ENCODE peak calls at places on chromosomes 1 and 21, in nine cellular contexts. V, Z, J, A, R, B, L, H and G are unnamed samples.
A peak's percentile ranks its signal among the peaks of the same experiment; 100 is the strongest.

GRCh38 chr1:115308969-115309368 is 29.1 kb downstream of the NGF start:
- DNase-seq in V (no peak), Z (no peak), J (no peak), A (no peak), R (no peak), B (no peak), L (no peak), H (no peak), G (no peak)

GRCh38 chr1:114349891-114350605 is 161.0 kb downstream of the TRIM33 start:
- DNase-seq in V (no peak), Z (no peak), J (no peak), A (no peak), R (no peak), B (no peak), L (no peak), H (no peak), G (no peak)

GRCh38 chr1:59041878-59042277 is 255.0 kb upstream of the FGGY start:
- DNase-seq in V (no peak), Z (no peak), J (no peak), A (no peak), R (no peak), B (no peak), L (no peak), H (no peak), G (no peak)

GRCh38 chr1:20587639-20588017 is 1.3 kb upstream of the CDA start:
- DNase-seq in V (no peak), Z (no peak), J (no peak), A (no peak), R (no peak), B (no peak), L (no peak), H (no peak), G (no peak)

GRCh38 chr21:38918629-38919346 is 113.1 kb downstream of the ETS2 start:
- DNase-seq in V (no peak), Z (no peak), J (no peak), A (no peak), R (no peak), B (no peak), L (no peak), H (no peak), G (no peak)

GRCh38 chr1:240914506-240914905 is 302.6 kb upstream of the GREM2 start:
- DNase-seq in V (no peak), Z (no peak), J (no peak), A (no peak), R (no peak), B (no peak), L (no peak), H (no peak), G (no peak)

GRCh38 chr1:3352084-3352951 is 102.1 kb upstream of the ARHGEF16 start:
- DNase-seq in V (peak; percentile 73), Z (no peak), J (peak; percentile 77), A (peak; percentile 94), R (peak; percentile 88), B (no peak), L (no peak), H (peak; percentile 73), G (no peak)

GRCh38 chr1:151037032-151037431 is 646 bp downstream of the BNIPL start:
- DNase-seq in V (no peak), Z (no peak), J (no peak), A (no peak), R (no peak), B (no peak), L (no peak), H (no peak), G (no peak)

GRCh38 chr21:42423197-42423675 is 19.5 kb downstream of the UBASH3A start:
- DNase-seq in V (no peak), Z (no peak), J (no peak), A (no peak), R (no peak), B (no peak), L (no peak), H (no peak), G (peak; percentile 70)

GRCh38 chr1:48471103-48471502 is 901 bp downstream of the SPATA6 start:
- DNase-seq in V (no peak), Z (no peak), J (no peak), A (no peak), R (no peak), B (no peak), L (no peak), H (no peak), G (no peak)

GRCh38 chr1:111151838-111152237 is 11.8 kb downstream of the CEPT1 start:
- DNase-seq in V (no peak), Z (no peak), J (no peak), A (no peak), R (no peak), B (no peak), L (no peak), H (no peak), G (no peak)
- H3K4me1 ChIP-seq in V (no peaks in the 10 kb centered on the region), Z (peaks cover 54% of the 10 kb centered on the region), J (no peaks in the 10 kb centered on the region), A (no peaks in the 10 kb centered on the region), R (no peaks in the 10 kb centered on the region), B (peaks cover 20% of the 10 kb centered on the region), L (peaks cover 45% of the 10 kb centered on the region), H (no peaks in the 10 kb centered on the region), G (peaks cover 23% of the 10 kb centered on the region)

GRCh38 chr1:165841582-165842362 is 14.4 kb downstream of the UCK2 start:
- DNase-seq in V (no peak), Z (no peak), J (no peak), A (no peak), R (no peak), B (no peak), L (no peak), H (no peak), G (no peak)

GRCh38 chr1:165843304-165843703 is 15.9 kb downstream of the UCK2 start:
- DNase-seq in V (no peak), Z (no peak), J (no peak), A (no peak), R (no peak), B (no peak), L (no peak), H (no peak), G (no peak)

GRCh38 chr1:165840419-165840818 is 13.0 kb downstream of the UCK2 start:
- DNase-seq in V (no peak), Z (no peak), J (no peak), A (no peak), R (no peak), B (no peak), L (no peak), H (no peak), G (no peak)

GRCh38 chr1:165844114-165844798 is 16.8 kb downstream of the UCK2 start:
- DNase-seq in V (no peak), Z (no peak), J (no peak), A (no peak), R (no peak), B (no peak), L (no peak), H (no peak), G (no peak)

DNA sequence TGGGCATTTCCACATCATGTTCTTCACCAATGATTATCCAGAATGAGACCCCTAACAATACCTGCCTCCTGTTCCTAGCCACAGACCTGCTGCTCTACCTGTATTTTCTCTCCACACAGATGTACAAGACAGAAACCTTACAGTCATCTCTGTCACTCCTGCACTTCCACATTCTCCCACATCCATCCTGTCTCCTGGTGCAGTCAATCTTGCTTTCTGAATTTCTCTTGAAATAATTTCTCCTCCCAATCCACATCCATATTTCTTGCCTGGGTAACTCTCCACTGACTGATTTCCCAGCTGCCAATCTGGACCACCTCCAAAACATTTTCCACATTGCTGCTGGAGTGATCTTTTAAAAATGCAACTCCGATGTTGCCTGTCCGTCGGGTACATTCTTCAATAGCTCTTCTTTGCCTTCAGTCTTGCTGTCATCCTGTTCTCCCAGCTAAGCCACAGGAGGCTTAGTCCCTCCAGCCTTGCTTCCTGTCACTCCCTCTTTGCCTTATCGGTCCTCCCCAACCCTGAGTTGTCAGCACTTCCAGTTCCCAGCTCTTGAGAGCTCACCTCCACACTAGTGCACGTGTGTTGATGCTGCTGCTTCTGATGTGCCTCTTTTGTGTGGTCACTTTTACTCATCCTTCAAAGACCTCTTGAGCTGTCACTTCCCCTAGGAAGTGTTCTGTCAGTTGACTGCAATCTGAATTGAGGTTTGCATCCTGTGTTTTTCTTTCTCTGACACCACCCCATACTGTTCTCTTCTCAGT is 15.1 kb downstream of the UCK2 start:
- DNase-seq in V (no peak), Z (no peak), J (peak; percentile 42), A (no peak), R (no peak), B (peak; percentile 63), L (no peak), H (no peak), G (no peak)
- H3K27ac ChIP-seq in V (no peak overlapping the region), Z (no peak overlapping the region), J (no peak overlapping the region), A (no peak overlapping the region), R (no peak overlapping the region), B (no peak overlapping the region), L (no peak overlapping the region), H (no peak overlapping the region), G (no peak overlapping the region)

DNA sequence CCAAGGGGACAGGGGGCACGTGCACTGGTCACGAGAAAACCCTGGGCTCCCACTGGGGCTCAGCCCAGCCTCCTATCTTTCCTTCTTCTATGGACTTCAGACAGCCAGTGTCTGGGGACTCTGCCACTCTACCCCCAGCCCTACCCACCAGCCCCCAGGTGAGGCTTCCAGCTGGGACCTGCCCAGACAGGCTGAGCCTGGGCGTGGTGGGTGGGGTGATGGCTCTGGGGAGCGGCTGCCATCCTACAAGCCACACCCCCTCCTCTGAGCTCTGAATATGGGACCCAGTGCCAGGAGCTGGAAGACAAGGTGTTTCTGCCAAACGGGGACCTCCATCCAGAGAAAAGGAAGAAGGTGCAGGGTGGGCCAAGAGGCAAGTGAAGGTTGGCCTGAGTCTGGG is 8.0 kb upstream of the SFN start:
- DNase-seq in V (no peak), Z (no peak), J (no peak), A (no peak), R (no peak), B (no peak), L (no peak), H (no peak), G (no peak)
- H3K4me1 ChIP-seq in V (no peaks in the 10 kb centered on the region), Z (no peaks in the 10 kb centered on the region), J (peaks cover 5% of the 10 kb centered on the region), A (peaks cover 12% of the 10 kb centered on the region), R (peaks cover 6% of the 10 kb centered on the region), B (no peaks in the 10 kb centered on the region), L (peaks cover 5% of the 10 kb centered on the region), H (no peaks in the 10 kb centered on the region), G (no peaks in the 10 kb centered on the region)

GRCh38 chr1:94095744-94096469 is 25.0 kb downstream of the ABCA4 start:
- DNase-seq in V (peak; percentile 16), Z (no peak), J (no peak), A (no peak), R (no peak), B (no peak), L (no peak), H (no peak), G (no peak)
- H3K27ac ChIP-seq in V (peak overlapping the region; percentile 72), Z (no peak overlapping the region), J (no peak overlapping the region), A (no peak overlapping the region), R (no peak overlapping the region), B (no peak overlapping the region), L (peak overlapping the region; percentile 74), H (no peak overlapping the region), G (no peak overlapping the region)

GRCh38 chr1:42939216-42939615 is 19.5 kb downstream of the SLC2A1 start:
- DNase-seq in V (no peak), Z (no peak), J (no peak), A (no peak), R (no peak), B (no peak), L (peak; percentile 64), H (no peak), G (no peak)
- H3K4me1 ChIP-seq in V (peaks cover 80% of the 10 kb centered on the region), Z (peaks cover 94% of the 10 kb centered on the region), J (peaks cover 25% of the 10 kb centered on the region), A (peaks cover 13% of the 10 kb centered on the region), R (peaks cover 62% of the 10 kb centered on the region), B (peaks cover 84% of the 10 kb centered on the region), L (peaks cover 99% of the 10 kb centered on the region), H (no peaks in the 10 kb centered on the region), G (peaks cover 96% of the 10 kb centered on the region)